ENCODE peak calls at places on chromosomes 13 and 19, in ten cellular contexts. One of them, this sample, is unnamed.

GRCh38 chr13:27621116-27621365 is 651 bp upstream of the POLR1D start:
- DNase-seq in cardiac muscle cell: no peak
- DNase-seq in NCI-H2029 treated with DMSO at 0.1 percent for 48 hours: no peak
- DNase-seq in A172: no peak
- DNase-seq in dorsolateral prefrontal cortex: no peak
- DNase-seq in right lobe of liver: no peak
- DNase-seq in AG10803: no peak
- DNase-seq in AG09319: no peak
- DNase-seq in SHP77: no peak
- DNase-seq in keratinocyte: no peak
- DNase-seq in this sample: no peak

GRCh38 chr13:52010890-52011689 is at the start of gene ATP7B:
- DNase-seq in AG09319: no peak
- DNase-seq in right lobe of liver: peak
- DNase-seq in A172: no peak
- DNase-seq in SHP77: no peak
- DNase-seq in NCI-H2029 treated with DMSO at 0.1 percent for 48 hours: no peak
- DNase-seq in keratinocyte: no peak
- DNase-seq in cardiac muscle cell: peak
- DNase-seq in dorsolateral prefrontal cortex: no peak
- DNase-seq in AG10803: no peak
- DNase-seq in this sample: peak

GRCh38 chr19:18846862-18847515 is 15.2 kb downstream of the UPF1 start:
- DNase-seq in right lobe of liver: peak
- DNase-seq in dorsolateral prefrontal cortex: peak
- DNase-seq in cardiac muscle cell: peak
- DNase-seq in AG09319: peak
- DNase-seq in keratinocyte: no peak
- DNase-seq in NCI-H2029 treated with DMSO at 0.1 percent for 48 hours: no peak
- DNase-seq in AG10803: peak
- DNase-seq in A172: peak
- DNase-seq in SHP77: peak
- DNase-seq in this sample: peak

GRCh38 chr13:29922896-29923295 is 72.5 kb upstream of the UBL3 start:
- DNase-seq in SHP77: no peak
- DNase-seq in NCI-H2029 treated with DMSO at 0.1 percent for 48 hours: no peak
- DNase-seq in keratinocyte: no peak
- DNase-seq in AG10803: peak
- DNase-seq in cardiac muscle cell: peak
- DNase-seq in dorsolateral prefrontal cortex: no peak
- DNase-seq in A172: peak
- DNase-seq in right lobe of liver: no peak
- DNase-seq in AG09319: no peak
- DNase-seq in this sample: no peak

GRCh38 chr19:18848860-18849661 is 17.3 kb downstream of the UPF1 start:
- DNase-seq in cardiac muscle cell: peak
- DNase-seq in NCI-H2029 treated with DMSO at 0.1 percent for 48 hours: no peak
- DNase-seq in right lobe of liver: peak
- DNase-seq in keratinocyte: no peak
- DNase-seq in SHP77: no peak
- DNase-seq in AG10803: peak
- DNase-seq in dorsolateral prefrontal cortex: peak
- DNase-seq in A172: no peak
- DNase-seq in AG09319: no peak
- DNase-seq in this sample: peak

GRCh38 chr19:55440411-55441105 is 2.5 kb downstream of the SHISA7 start:
- DNase-seq in dorsolateral prefrontal cortex: no peak
- DNase-seq in A172: no peak
- DNase-seq in keratinocyte: no peak
- DNase-seq in cardiac muscle cell: no peak
- DNase-seq in AG09319: no peak
- DNase-seq in SHP77: no peak
- DNase-seq in right lobe of liver: no peak
- DNase-seq in AG10803: no peak
- DNase-seq in NCI-H2029 treated with DMSO at 0.1 percent for 48 hours: no peak
- DNase-seq in this sample: no peak

GRCh38 chr13:65932587-65933239 is 1297.4 kb downstream of the PCDH9 start:
- DNase-seq in keratinocyte: no peak
- DNase-seq in NCI-H2029 treated with DMSO at 0.1 percent for 48 hours: no peak
- DNase-seq in dorsolateral prefrontal cortex: no peak
- DNase-seq in cardiac muscle cell: no peak
- DNase-seq in SHP77: no peak
- DNase-seq in right lobe of liver: no peak
- DNase-seq in A172: no peak
- DNase-seq in AG10803: no peak
- DNase-seq in AG09319: no peak
- DNase-seq in this sample: no peak

GRCh38 chr19:38733241-38733492 is 11.1 kb downstream of the CAPN12 start:
- DNase-seq in NCI-H2029 treated with DMSO at 0.1 percent for 48 hours: no peak
- DNase-seq in A172: no peak
- DNase-seq in AG10803: no peak
- DNase-seq in SHP77: no peak
- DNase-seq in dorsolateral prefrontal cortex: no peak
- DNase-seq in right lobe of liver: no peak
- DNase-seq in cardiac muscle cell: no peak
- DNase-seq in AG09319: no peak
- DNase-seq in keratinocyte: no peak
- DNase-seq in this sample: no peak

This sample was measured in coronary artery.